ENCODE peak calls at places on chromosome 3, in five cellular contexts. X is testis, T is upper lobe of left lung, H is mesendoderm, F is astrocyte. O is an unnamed sample. For H3K4me1, the result is how much of the 10 kb centered on the place peaks cover.

GRCh38 chr3:99896482-99896881 is 78.8 kb downstream of the CMSS1 start:
- DNase-seq in F (no peak), X (no peak), T (no peak), H (no peak), O (no peak)

GRCh38 chr3:143084856-143085731 is 34.5 kb upstream of the CHST2 start:
- DNase-seq in X (no peak), T (peak), H (no peak), F (peak), O (no peak)

GRCh38 chr3:22269827-22270226 is 518.8 kb upstream of the ZNF385D start:
- DNase-seq in H (no peak), T (no peak), X (peak), F (peak), O (no peak)

GRCh38 chr3:174035317-174035886 is 637.9 kb downstream of the NLGN1 start:
- DNase-seq in T (no peak), F (peak), H (peak), X (peak), O (no peak)

GRCh38 chr3:30112904-30113484 is 493.4 kb upstream of the TGFBR2 start:
- DNase-seq in F (peak), H (peak), X (no peak), T (no peak), O (no peak)

GRCh38 chr3:119457260-119457659 is 6.2 kb downstream of the TMEM39A start:
- DNase-seq in X (no peak), T (no peak), H (no peak), F (no peak), O (no peak)

GRCh38 chr3:67459131-67459530 is 195.3 kb downstream of the SUCLG2 start:
- DNase-seq in T (no peak), X (no peak), F (no peak), H (no peak), O (no peak)

GRCh38 chr3:175342196-175342595 is 483.1 kb downstream of the NAALADL2 start:
- DNase-seq in H (peak), X (no peak), F (peak), T (no peak), O (no peak)

GRCh38 chr3:31010491-31010890 is 116.0 kb upstream of the GADL1 start:
- DNase-seq in F (peak), X (no peak), H (no peak), T (no peak), O (no peak)

GRCh38 chr3:142315083-142315482 is 89.7 kb upstream of the GK5 start:
- DNase-seq in F (peak), H (peak), T (no peak), X (no peak), O (no peak)

GRCh38 chr3:15174953-15175352 is 31.1 kb upstream of the CAPN7 start:
- DNase-seq in T (no peak), X (peak), H (no peak), F (no peak), O (no peak)

GRCh38 chr3:69082805-69083204 is 1.9 kb upstream of the ARL6IP5 start:
- DNase-seq in F (peak), X (peak), T (no peak), H (no peak), O (peak)

GRCh38 chr3:142618917-142619401 is 22.8 kb downstream of the PLS1 start:
- DNase-seq in X (no peak), F (peak), T (no peak), H (peak), O (no peak)

GRCh38 chr3:31581660-31582059 is 48.9 kb downstream of the STT3B start:
- DNase-seq in X (no peak), T (no peak), F (no peak), H (no peak), O (no peak)

GRCh38 chr3:128804017-128804816 is 75.2 kb upstream of the ACAD9 start:
- DNase-seq in X (no peak), H (peak), F (peak), T (no peak), O (no peak)

GRCh38 chr3:133301731-133302130 is 98.1 kb upstream of the BFSP2 start:
- DNase-seq in H (no peak), T (no peak), F (peak), X (no peak), O (no peak)

GRCh38 chr3:170999737-171000242 is 26.7 kb downstream of the SLC2A2 start:
- DNase-seq in F (peak), T (no peak), X (no peak), H (peak), O (no peak)

GRCh38 chr3:79016587-79017380 is 751.0 kb downstream of the ROBO1 start:
- DNase-seq in H (no peak), X (no peak), F (peak), T (no peak), O (no peak)

GRCh38 chr3:45881031-45882022 is 5.0 kb upstream of the CCR9 start:
- DNase-seq in F (peak), H (peak), T (no peak), X (no peak), O (no peak)

GRCh38 chr3:39447637-39448483 is 19.6 kb upstream of the MOBP start:
- DNase-seq in F (peak), T (no peak), H (peak), X (peak), O (no peak)

DNA sequence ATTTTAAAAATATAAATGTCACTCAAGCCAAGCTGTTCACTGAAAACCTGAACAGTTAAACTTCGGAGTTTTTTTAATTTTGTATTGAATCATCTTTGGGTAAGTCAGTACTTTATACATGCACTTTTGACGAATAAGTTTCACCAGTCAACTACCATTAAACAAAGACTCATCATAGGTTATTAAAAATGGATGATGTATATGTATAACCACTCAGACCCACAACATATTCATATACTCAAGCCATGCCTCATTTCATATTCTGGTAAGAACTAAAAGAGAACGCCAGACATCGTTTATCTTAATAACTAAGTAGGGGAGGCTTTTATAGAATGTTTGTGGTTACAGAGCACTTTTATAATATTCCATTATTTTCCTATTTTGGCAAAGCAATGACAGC is 18.3 kb downstream of the MSL2 start:
- DNase-seq in F (no peak), T (no peak), X (no peak), H (no peak), O (no peak)
- H3K4me1 ChIP-seq in F (under half), T (half or more), X (under half), H (under half), O (under half)

GRCh38 chr3:42134867-42135464 is 43.8 kb downstream of the TRAK1 start:
- DNase-seq in H (no peak), X (no peak), T (no peak), F (no peak), O (no peak)
- H3K4me1 ChIP-seq in H (under half), X (under half), T (under half), F (under half), O (under half)

DNA sequence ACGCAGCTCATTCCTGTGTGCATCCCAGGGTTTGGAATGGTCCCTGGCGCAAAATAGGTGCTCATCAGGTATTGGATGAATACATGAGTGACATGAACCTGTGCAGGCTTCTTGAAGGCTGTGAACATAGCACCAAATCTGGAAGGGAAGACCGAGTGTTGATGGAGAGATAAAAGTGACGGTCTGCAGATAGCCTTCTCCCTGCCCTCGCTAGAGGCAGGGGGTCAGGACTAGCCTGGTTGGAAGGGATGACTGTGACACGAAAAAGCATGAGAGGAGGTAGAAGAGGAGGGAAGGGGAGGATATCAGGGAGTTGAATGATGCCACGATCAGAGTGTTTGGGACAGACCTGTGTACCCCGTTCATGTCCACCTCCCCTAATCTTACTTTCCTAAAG is 267.1 kb downstream of the XXYLT1 start:
- DNase-seq in X (no peak), H (no peak), T (no peak), F (no peak), O (no peak)
- H3K4me1 ChIP-seq in X (under half), H (under half), T (under half), F (under half), O (under half)

DNA sequence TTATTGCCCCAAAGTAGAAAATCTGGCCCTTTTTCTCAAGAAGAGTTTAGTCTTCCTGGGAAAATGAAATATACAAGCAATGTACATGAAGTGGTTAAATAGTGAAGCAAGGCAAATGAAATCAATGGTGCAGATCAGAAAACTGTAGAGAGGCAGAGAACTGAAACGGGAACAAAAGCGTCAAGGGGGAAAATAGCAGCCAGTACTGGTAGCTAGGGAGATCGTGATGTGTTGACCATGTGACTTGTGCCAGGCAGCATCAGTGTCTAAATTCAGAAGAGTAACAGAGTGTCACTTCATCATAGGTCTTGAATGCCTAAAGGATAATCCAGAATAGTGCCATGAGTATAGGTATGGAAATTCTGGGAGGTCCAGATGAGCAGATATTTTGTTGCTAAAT is 163.1 kb downstream of the CHL1 start:
- DNase-seq in H (no peak), T (no peak), X (no peak), F (no peak), O (no peak)
- H3K4me1 ChIP-seq in H (under half), T (under half), X (under half), F (under half), O (under half)